ENCODE peak calls at places on chromosome 12, in seven cellular contexts. One of them, this sample, is unnamed.

GRCh38 chr12:115873416-115874082 is 403.9 kb downstream of the MED13L start:
- DNase-seq in EL: no peak
- DNase-seq in activated T-cell treated with anti-CD3 and anti-CD28 coated beads, Interleukin-2, amount 50 U/mL, for 72 hours: no peak
- DNase-seq in NCI-H1092 treated with DMSO at 0.1 percent for 48 hours: no peak
- DNase-seq in activated T-helper 1 cell treated with Interleukin-2 at 50 U/mL for 16 hours: no peak
- DNase-seq in NCI-H1417: no peak
- DNase-seq in AG04449: no peak
- DNase-seq in this sample: no peak

GRCh38 chr12:66086001-66086400 is 44.5 kb downstream of the LLPH start:
- DNase-seq in EL: no peak
- DNase-seq in activated T-cell treated with anti-CD3 and anti-CD28 coated beads, Interleukin-2, amount 50 U/mL, for 72 hours: no peak
- DNase-seq in NCI-H1092 treated with DMSO at 0.1 percent for 48 hours: no peak
- DNase-seq in activated T-helper 1 cell treated with Interleukin-2 at 50 U/mL for 16 hours: no peak
- DNase-seq in NCI-H1417: no peak
- DNase-seq in AG04449: no peak
- DNase-seq in this sample: no peak

GRCh38 chr12:124190301-124191023 is 104.4 kb upstream of the RFLNA start:
- DNase-seq in EL: no peak
- DNase-seq in activated T-cell treated with anti-CD3 and anti-CD28 coated beads, Interleukin-2, amount 50 U/mL, for 72 hours: no peak
- DNase-seq in NCI-H1092 treated with DMSO at 0.1 percent for 48 hours: no peak
- DNase-seq in activated T-helper 1 cell treated with Interleukin-2 at 50 U/mL for 16 hours: no peak
- DNase-seq in NCI-H1417: no peak
- DNase-seq in AG04449: no peak
- DNase-seq in this sample: no peak

GRCh38 chr12:1056390-1056789 is 65.4 kb downstream of the ERC1 start:
- DNase-seq in EL: no peak
- DNase-seq in activated T-cell treated with anti-CD3 and anti-CD28 coated beads, Interleukin-2, amount 50 U/mL, for 72 hours: no peak
- DNase-seq in NCI-H1092 treated with DMSO at 0.1 percent for 48 hours: no peak
- DNase-seq in activated T-helper 1 cell treated with Interleukin-2 at 50 U/mL for 16 hours: no peak
- DNase-seq in NCI-H1417: no peak
- DNase-seq in AG04449: no peak
- DNase-seq in this sample: peak; percentile 35

GRCh38 chr12:67911293-67911637 is 78.0 kb upstream of the IFNG-AS1 start:
- DNase-seq in EL: no peak
- DNase-seq in activated T-cell treated with anti-CD3 and anti-CD28 coated beads, Interleukin-2, amount 50 U/mL, for 72 hours: no peak
- DNase-seq in NCI-H1092 treated with DMSO at 0.1 percent for 48 hours: peak; percentile 2
- DNase-seq in activated T-helper 1 cell treated with Interleukin-2 at 50 U/mL for 16 hours: no peak
- DNase-seq in NCI-H1417: no peak
- DNase-seq in AG04449: no peak
- DNase-seq in this sample: no peak

GRCh38 chr12:75641031-75641780 is 129.8 kb upstream of the KRR1 start:
- DNase-seq in EL: peak; percentile 79
- DNase-seq in activated T-cell treated with anti-CD3 and anti-CD28 coated beads, Interleukin-2, amount 50 U/mL, for 72 hours: peak; percentile 63
- DNase-seq in NCI-H1092 treated with DMSO at 0.1 percent for 48 hours: no peak
- DNase-seq in activated T-helper 1 cell treated with Interleukin-2 at 50 U/mL for 16 hours: no peak
- DNase-seq in NCI-H1417: no peak
- DNase-seq in AG04449: no peak
- DNase-seq in this sample: no peak

GRCh38 chr12:8661016-8661415 is 1.6 kb downstream of the MFAP5 start:
- DNase-seq in EL: no peak
- DNase-seq in activated T-cell treated with anti-CD3 and anti-CD28 coated beads, Interleukin-2, amount 50 U/mL, for 72 hours: no peak
- DNase-seq in NCI-H1092 treated with DMSO at 0.1 percent for 48 hours: no peak
- DNase-seq in activated T-helper 1 cell treated with Interleukin-2 at 50 U/mL for 16 hours: no peak
- DNase-seq in NCI-H1417: no peak
- DNase-seq in AG04449: no peak
- DNase-seq in this sample: no peak

GRCh38 chr12:132711169-132711843 is 664 bp downstream of the PGAM5 start:
- DNase-seq in EL: peak; percentile 30
- DNase-seq in activated T-cell treated with anti-CD3 and anti-CD28 coated beads, Interleukin-2, amount 50 U/mL, for 72 hours: peak; percentile 53
- DNase-seq in NCI-H1092 treated with DMSO at 0.1 percent for 48 hours: no peak
- DNase-seq in activated T-helper 1 cell treated with Interleukin-2 at 50 U/mL for 16 hours: peak; percentile 14
- DNase-seq in NCI-H1417: peak; percentile 68
- DNase-seq in AG04449: no peak
- DNase-seq in this sample: no peak

GRCh38 chr12:98416845-98417244 is 98.5 kb upstream of the TMPO start:
- DNase-seq in EL: peak; percentile 49
- DNase-seq in activated T-cell treated with anti-CD3 and anti-CD28 coated beads, Interleukin-2, amount 50 U/mL, for 72 hours: no peak
- DNase-seq in NCI-H1092 treated with DMSO at 0.1 percent for 48 hours: no peak
- DNase-seq in activated T-helper 1 cell treated with Interleukin-2 at 50 U/mL for 16 hours: no peak
- DNase-seq in NCI-H1417: no peak
- DNase-seq in AG04449: no peak
- DNase-seq in this sample: no peak

GRCh38 chr12:62250671-62251608 is 9.3 kb upstream of the USP15 start:
- DNase-seq in EL: peak; percentile 44
- DNase-seq in activated T-cell treated with anti-CD3 and anti-CD28 coated beads, Interleukin-2, amount 50 U/mL, for 72 hours: peak; percentile 21
- DNase-seq in NCI-H1092 treated with DMSO at 0.1 percent for 48 hours: no peak
- DNase-seq in activated T-helper 1 cell treated with Interleukin-2 at 50 U/mL for 16 hours: no peak
- DNase-seq in NCI-H1417: no peak
- DNase-seq in AG04449: peak; percentile 29
- DNase-seq in this sample: no peak

GRCh38 chr12:113194971-113195391 is 9.5 kb downstream of the RITA1 start:
- DNase-seq in EL: peak; percentile 82
- DNase-seq in activated T-cell treated with anti-CD3 and anti-CD28 coated beads, Interleukin-2, amount 50 U/mL, for 72 hours: no peak
- DNase-seq in NCI-H1092 treated with DMSO at 0.1 percent for 48 hours: no peak
- DNase-seq in activated T-helper 1 cell treated with Interleukin-2 at 50 U/mL for 16 hours: no peak
- DNase-seq in NCI-H1417: no peak
- DNase-seq in AG04449: no peak
- DNase-seq in this sample: no peak

GRCh38 chr12:106276032-106276728 is 26.4 kb upstream of the TCP11L2 start:
- DNase-seq in EL: no peak
- DNase-seq in activated T-cell treated with anti-CD3 and anti-CD28 coated beads, Interleukin-2, amount 50 U/mL, for 72 hours: no peak
- DNase-seq in NCI-H1092 treated with DMSO at 0.1 percent for 48 hours: no peak
- DNase-seq in activated T-helper 1 cell treated with Interleukin-2 at 50 U/mL for 16 hours: no peak
- DNase-seq in NCI-H1417: no peak
- DNase-seq in AG04449: no peak
- DNase-seq in this sample: no peak

GRCh38 chr12:59149995-59150642 is 229.8 kb upstream of the LRIG3 start:
- DNase-seq in EL: peak; percentile 75
- DNase-seq in activated T-cell treated with anti-CD3 and anti-CD28 coated beads, Interleukin-2, amount 50 U/mL, for 72 hours: peak; percentile 11
- DNase-seq in NCI-H1092 treated with DMSO at 0.1 percent for 48 hours: peak; percentile 80
- DNase-seq in activated T-helper 1 cell treated with Interleukin-2 at 50 U/mL for 16 hours: no peak
- DNase-seq in NCI-H1417: peak; percentile 83
- DNase-seq in AG04449: peak; percentile 38
- DNase-seq in this sample: peak; percentile 58

GRCh38 chr12:121015825-121016766 is at the start of gene C12orf43:
- DNase-seq in EL: peak; percentile 91
- DNase-seq in activated T-cell treated with anti-CD3 and anti-CD28 coated beads, Interleukin-2, amount 50 U/mL, for 72 hours: peak; percentile 92
- DNase-seq in NCI-H1092 treated with DMSO at 0.1 percent for 48 hours: peak; percentile 71
- DNase-seq in activated T-helper 1 cell treated with Interleukin-2 at 50 U/mL for 16 hours: peak; percentile 78
- DNase-seq in NCI-H1417: peak; percentile 94
- DNase-seq in AG04449: peak; percentile 26
- DNase-seq in this sample: peak; percentile 94

GRCh38 chr12:563250-563781 is 99.9 kb downstream of the NINJ2 start:
- DNase-seq in EL: no peak
- DNase-seq in activated T-cell treated with anti-CD3 and anti-CD28 coated beads, Interleukin-2, amount 50 U/mL, for 72 hours: no peak
- DNase-seq in NCI-H1092 treated with DMSO at 0.1 percent for 48 hours: no peak
- DNase-seq in activated T-helper 1 cell treated with Interleukin-2 at 50 U/mL for 16 hours: peak; percentile 63
- DNase-seq in NCI-H1417: no peak
- DNase-seq in AG04449: no peak
- DNase-seq in this sample: no peak

GRCh38 chr12:123271182-123271491 is 519 bp downstream of the CDK2AP1 start:
- DNase-seq in EL: peak; percentile 61
- DNase-seq in activated T-cell treated with anti-CD3 and anti-CD28 coated beads, Interleukin-2, amount 50 U/mL, for 72 hours: peak; percentile 86
- DNase-seq in NCI-H1092 treated with DMSO at 0.1 percent for 48 hours: peak; percentile 14
- DNase-seq in activated T-helper 1 cell treated with Interleukin-2 at 50 U/mL for 16 hours: peak; percentile 63
- DNase-seq in NCI-H1417: peak; percentile 71
- DNase-seq in AG04449: no peak
- DNase-seq in this sample: no peak

GRCh38 chr12:49616533-49617219 is 6.7 kb upstream of the PRPF40B start:
- DNase-seq in EL: no peak
- DNase-seq in activated T-cell treated with anti-CD3 and anti-CD28 coated beads, Interleukin-2, amount 50 U/mL, for 72 hours: no peak
- DNase-seq in NCI-H1092 treated with DMSO at 0.1 percent for 48 hours: no peak
- DNase-seq in activated T-helper 1 cell treated with Interleukin-2 at 50 U/mL for 16 hours: no peak
- DNase-seq in NCI-H1417: no peak
- DNase-seq in AG04449: no peak
- DNase-seq in this sample: no peak

GRCh38 chr12:72110814-72111615 is 161.2 kb upstream of the TRHDE start:
- DNase-seq in EL: no peak
- DNase-seq in activated T-cell treated with anti-CD3 and anti-CD28 coated beads, Interleukin-2, amount 50 U/mL, for 72 hours: no peak
- DNase-seq in NCI-H1092 treated with DMSO at 0.1 percent for 48 hours: no peak
- DNase-seq in activated T-helper 1 cell treated with Interleukin-2 at 50 U/mL for 16 hours: no peak
- DNase-seq in NCI-H1417: no peak
- DNase-seq in AG04449: no peak
- DNase-seq in this sample: no peak

GRCh38 chr12:104469523-104469922 is 12.8 kb downstream of the CHST11 start:
- DNase-seq in EL: no peak
- DNase-seq in activated T-cell treated with anti-CD3 and anti-CD28 coated beads, Interleukin-2, amount 50 U/mL, for 72 hours: no peak
- DNase-seq in NCI-H1092 treated with DMSO at 0.1 percent for 48 hours: no peak
- DNase-seq in activated T-helper 1 cell treated with Interleukin-2 at 50 U/mL for 16 hours: no peak
- DNase-seq in NCI-H1417: no peak
- DNase-seq in AG04449: no peak
- DNase-seq in this sample: no peak

GRCh38 chr12:50780016-50780415 is 16.1 kb downstream of the ATF1 start:
- DNase-seq in EL: no peak
- DNase-seq in activated T-cell treated with anti-CD3 and anti-CD28 coated beads, Interleukin-2, amount 50 U/mL, for 72 hours: no peak
- DNase-seq in NCI-H1092 treated with DMSO at 0.1 percent for 48 hours: no peak
- DNase-seq in activated T-helper 1 cell treated with Interleukin-2 at 50 U/mL for 16 hours: no peak
- DNase-seq in NCI-H1417: no peak
- DNase-seq in AG04449: no peak
- DNase-seq in this sample: no peak

GRCh38 chr12:12327802-12328201 is 22.2 kb downstream of the MANSC1 start:
- DNase-seq in EL: peak; percentile 67
- DNase-seq in activated T-cell treated with anti-CD3 and anti-CD28 coated beads, Interleukin-2, amount 50 U/mL, for 72 hours: peak; percentile 25
- DNase-seq in NCI-H1092 treated with DMSO at 0.1 percent for 48 hours: peak; percentile 64
- DNase-seq in activated T-helper 1 cell treated with Interleukin-2 at 50 U/mL for 16 hours: no peak
- DNase-seq in NCI-H1417: peak; percentile 23
- DNase-seq in AG04449: no peak
- DNase-seq in this sample: no peak

GRCh38 chr12:21852251-21852650 is 77.7 kb upstream of the KCNJ8 start:
- DNase-seq in EL: peak; percentile 84
- DNase-seq in activated T-cell treated with anti-CD3 and anti-CD28 coated beads, Interleukin-2, amount 50 U/mL, for 72 hours: no peak
- DNase-seq in NCI-H1092 treated with DMSO at 0.1 percent for 48 hours: no peak
- DNase-seq in activated T-helper 1 cell treated with Interleukin-2 at 50 U/mL for 16 hours: no peak
- DNase-seq in NCI-H1417: no peak
- DNase-seq in AG04449: no peak
- DNase-seq in this sample: no peak

GRCh38 chr12:57739914-57740538 is 1.5 kb upstream of the AGAP2 start:
- DNase-seq in EL: no peak
- DNase-seq in activated T-cell treated with anti-CD3 and anti-CD28 coated beads, Interleukin-2, amount 50 U/mL, for 72 hours: no peak
- DNase-seq in NCI-H1092 treated with DMSO at 0.1 percent for 48 hours: no peak
- DNase-seq in activated T-helper 1 cell treated with Interleukin-2 at 50 U/mL for 16 hours: no peak
- DNase-seq in NCI-H1417: no peak
- DNase-seq in AG04449: no peak
- DNase-seq in this sample: no peak

GRCh38 chr12:88553941-88554658 is 26.2 kb downstream of the KITLG start:
- DNase-seq in EL: peak; percentile 71
- DNase-seq in activated T-cell treated with anti-CD3 and anti-CD28 coated beads, Interleukin-2, amount 50 U/mL, for 72 hours: no peak
- DNase-seq in NCI-H1092 treated with DMSO at 0.1 percent for 48 hours: peak; percentile 86
- DNase-seq in activated T-helper 1 cell treated with Interleukin-2 at 50 U/mL for 16 hours: no peak
- DNase-seq in NCI-H1417: peak; percentile 63
- DNase-seq in AG04449: peak; percentile 59
- DNase-seq in this sample: no peak

GRCh38 chr12:19190292-19191031 is 60.9 kb downstream of the PLEKHA5 start:
- DNase-seq in EL: peak; percentile 61
- DNase-seq in activated T-cell treated with anti-CD3 and anti-CD28 coated beads, Interleukin-2, amount 50 U/mL, for 72 hours: no peak
- DNase-seq in NCI-H1092 treated with DMSO at 0.1 percent for 48 hours: no peak
- DNase-seq in activated T-helper 1 cell treated with Interleukin-2 at 50 U/mL for 16 hours: no peak
- DNase-seq in NCI-H1417: no peak
- DNase-seq in AG04449: no peak
- DNase-seq in this sample: no peak

GRCh38 chr12:116380066-116380465 is 102.6 kb upstream of the MED13L start:
- DNase-seq in EL: no peak
- DNase-seq in activated T-cell treated with anti-CD3 and anti-CD28 coated beads, Interleukin-2, amount 50 U/mL, for 72 hours: no peak
- DNase-seq in NCI-H1092 treated with DMSO at 0.1 percent for 48 hours: no peak
- DNase-seq in activated T-helper 1 cell treated with Interleukin-2 at 50 U/mL for 16 hours: no peak
- DNase-seq in NCI-H1417: no peak
- DNase-seq in AG04449: no peak
- DNase-seq in this sample: no peak

GRCh38 chr12:112183141-112183581 is 57.8 kb downstream of the TRAFD1 start:
- DNase-seq in EL: no peak
- DNase-seq in activated T-cell treated with anti-CD3 and anti-CD28 coated beads, Interleukin-2, amount 50 U/mL, for 72 hours: peak; percentile 33
- DNase-seq in NCI-H1092 treated with DMSO at 0.1 percent for 48 hours: no peak
- DNase-seq in activated T-helper 1 cell treated with Interleukin-2 at 50 U/mL for 16 hours: no peak
- DNase-seq in NCI-H1417: no peak
- DNase-seq in AG04449: no peak
- DNase-seq in this sample: no peak

GRCh38 chr12:77167801-77168200 is 102.4 kb upstream of the E2F7 start:
- DNase-seq in EL: peak; percentile 45
- DNase-seq in activated T-cell treated with anti-CD3 and anti-CD28 coated beads, Interleukin-2, amount 50 U/mL, for 72 hours: no peak
- DNase-seq in NCI-H1092 treated with DMSO at 0.1 percent for 48 hours: no peak
- DNase-seq in activated T-helper 1 cell treated with Interleukin-2 at 50 U/mL for 16 hours: no peak
- DNase-seq in NCI-H1417: no peak
- DNase-seq in AG04449: no peak
- DNase-seq in this sample: no peak

GRCh38 chr12:24152270-24152669 is 202.8 kb upstream of the SOX5 start:
- DNase-seq in EL: no peak
- DNase-seq in activated T-cell treated with anti-CD3 and anti-CD28 coated beads, Interleukin-2, amount 50 U/mL, for 72 hours: no peak
- DNase-seq in NCI-H1092 treated with DMSO at 0.1 percent for 48 hours: no peak
- DNase-seq in activated T-helper 1 cell treated with Interleukin-2 at 50 U/mL for 16 hours: no peak
- DNase-seq in NCI-H1417: no peak
- DNase-seq in AG04449: no peak
- DNase-seq in this sample: no peak

GRCh38 chr12:80293347-80293746 is 150.7 kb upstream of the PTPRQ start:
- DNase-seq in EL: no peak
- DNase-seq in activated T-cell treated with anti-CD3 and anti-CD28 coated beads, Interleukin-2, amount 50 U/mL, for 72 hours: no peak
- DNase-seq in NCI-H1092 treated with DMSO at 0.1 percent for 48 hours: no peak
- DNase-seq in activated T-helper 1 cell treated with Interleukin-2 at 50 U/mL for 16 hours: no peak
- DNase-seq in NCI-H1417: peak; percentile 44
- DNase-seq in AG04449: no peak
- DNase-seq in this sample: no peak

GRCh38 chr12:6538420-6539275 is 4.3 kb downstream of the GAPDH start:
- DNase-seq in EL: peak; percentile 73
- DNase-seq in activated T-cell treated with anti-CD3 and anti-CD28 coated beads, Interleukin-2, amount 50 U/mL, for 72 hours: no peak
- DNase-seq in NCI-H1092 treated with DMSO at 0.1 percent for 48 hours: no peak
- DNase-seq in activated T-helper 1 cell treated with Interleukin-2 at 50 U/mL for 16 hours: no peak
- DNase-seq in NCI-H1417: no peak
- DNase-seq in AG04449: no peak
- DNase-seq in this sample: no peak

GRCh38 chr12:109757671-109758265 is 44.1 kb downstream of the FAM222A start:
- DNase-seq in EL: no peak
- DNase-seq in activated T-cell treated with anti-CD3 and anti-CD28 coated beads, Interleukin-2, amount 50 U/mL, for 72 hours: no peak
- DNase-seq in NCI-H1092 treated with DMSO at 0.1 percent for 48 hours: no peak
- DNase-seq in activated T-helper 1 cell treated with Interleukin-2 at 50 U/mL for 16 hours: no peak
- DNase-seq in NCI-H1417: no peak
- DNase-seq in AG04449: no peak
- DNase-seq in this sample: no peak

GRCh38 chr12:2386566-2386965 is 333.8 kb downstream of the CACNA1C start:
- DNase-seq in EL: no peak
- DNase-seq in activated T-cell treated with anti-CD3 and anti-CD28 coated beads, Interleukin-2, amount 50 U/mL, for 72 hours: no peak
- DNase-seq in NCI-H1092 treated with DMSO at 0.1 percent for 48 hours: no peak
- DNase-seq in activated T-helper 1 cell treated with Interleukin-2 at 50 U/mL for 16 hours: no peak
- DNase-seq in NCI-H1417: peak; percentile 25
- DNase-seq in AG04449: no peak
- DNase-seq in this sample: no peak

GRCh38 chr12:53252349-53252916 is 15.7 kb upstream of the ESPL1 start:
- DNase-seq in EL: no peak
- DNase-seq in activated T-cell treated with anti-CD3 and anti-CD28 coated beads, Interleukin-2, amount 50 U/mL, for 72 hours: no peak
- DNase-seq in NCI-H1092 treated with DMSO at 0.1 percent for 48 hours: no peak
- DNase-seq in activated T-helper 1 cell treated with Interleukin-2 at 50 U/mL for 16 hours: no peak
- DNase-seq in NCI-H1417: peak; percentile 66
- DNase-seq in AG04449: no peak
- DNase-seq in this sample: no peak

GRCh38 chr12:89244536-89244935 is 107.8 kb downstream of the DUSP6 start:
- DNase-seq in EL: peak; percentile 26
- DNase-seq in activated T-cell treated with anti-CD3 and anti-CD28 coated beads, Interleukin-2, amount 50 U/mL, for 72 hours: peak; percentile 54
- DNase-seq in NCI-H1092 treated with DMSO at 0.1 percent for 48 hours: no peak
- DNase-seq in activated T-helper 1 cell treated with Interleukin-2 at 50 U/mL for 16 hours: no peak
- DNase-seq in NCI-H1417: no peak
- DNase-seq in AG04449: no peak
- DNase-seq in this sample: no peak

GRCh38 chr12:132030367-132031038 is 80.8 kb downstream of the EP400 start:
- DNase-seq in EL: peak; percentile 29
- DNase-seq in activated T-cell treated with anti-CD3 and anti-CD28 coated beads, Interleukin-2, amount 50 U/mL, for 72 hours: no peak
- DNase-seq in NCI-H1092 treated with DMSO at 0.1 percent for 48 hours: no peak
- DNase-seq in activated T-helper 1 cell treated with Interleukin-2 at 50 U/mL for 16 hours: no peak
- DNase-seq in NCI-H1417: no peak
- DNase-seq in AG04449: no peak
- DNase-seq in this sample: no peak

GRCh38 chr12:121223283-121223946 is 13.5 kb downstream of the P2RX4 start:
- DNase-seq in EL: peak; percentile 13
- DNase-seq in activated T-cell treated with anti-CD3 and anti-CD28 coated beads, Interleukin-2, amount 50 U/mL, for 72 hours: peak; percentile 44
- DNase-seq in NCI-H1092 treated with DMSO at 0.1 percent for 48 hours: no peak
- DNase-seq in activated T-helper 1 cell treated with Interleukin-2 at 50 U/mL for 16 hours: peak; percentile 19
- DNase-seq in NCI-H1417: no peak
- DNase-seq in AG04449: no peak
- DNase-seq in this sample: no peak

This sample was measured in iPS DF 6.9.